ENCODE peak calls at places on chromosomes 11 and 22, in four cellular contexts. B is CD4-positive, alpha-beta memory T cell; S is PC-3; F is Karpas-422. I is an unnamed sample.

GRCh38 chr22:38315801-38316339 is 1.4 kb downstream of the CSNK1E start:
- DNase-seq in B (no peak), S (no peak), F (peak; percentile 64), I (no peak)

GRCh38 chr11:93054881-93055280 is 85.4 kb downstream of the MTNR1B start:
- DNase-seq in B (no peak), S (peak; percentile 94), F (no peak), I (no peak)

GRCh38 chr11:70423523-70424505 is 25.5 kb downstream of the CTTN start:
- DNase-seq in B (no peak), S (peak; percentile 62), F (no peak), I (no peak)

GRCh38 chr11:116976941-116977570 is 121.2 kb downstream of the SIK3 start:
- DNase-seq in B (no peak), S (no peak), F (no peak), I (no peak)

GRCh38 chr11:18972336-18972735 is 33.1 kb upstream of the MRGPRX1 start:
- DNase-seq in B (no peak), S (no peak), F (no peak), I (no peak)

GRCh38 chr11:134576286-134576685 is 164.2 kb upstream of the B3GAT1 start:
- DNase-seq in B (no peak), S (no peak), F (no peak), I (no peak)

GRCh38 chr11:126452256-126452655 is 96.8 kb downstream of the ST3GAL4 start:
- DNase-seq in B (no peak), S (no peak), F (no peak), I (no peak)

GRCh38 chr11:117629146-117629545 is 167.9 kb downstream of the DSCAML1 start:
- DNase-seq in B (no peak), S (no peak), F (no peak), I (no peak)

GRCh38 chr22:35534091-35534490 is 6.5 kb upstream of the RASD2 start:
- DNase-seq in B (no peak), S (no peak), F (no peak), I (no peak)

GRCh38 chr11:63887600-63887999 is 29.4 kb downstream of the RCOR2 start:
- DNase-seq in B (no peak), S (no peak), F (no peak), I (no peak)

GRCh38 chr22:47835726-47836125 is 1073.3 kb downstream of the TBC1D22A start:
- DNase-seq in B (no peak), S (peak; percentile 95), F (no peak), I (no peak)

GRCh38 chr22:49600891-49601431 is 226.7 kb downstream of the BRD1 start:
- DNase-seq in B (no peak), S (no peak), F (no peak), I (no peak)

GRCh38 chr11:63549411-63549810 is 12.8 kb downstream of the PLAAT4 start:
- DNase-seq in B (no peak), S (no peak), F (no peak), I (no peak)

GRCh38 chr11:33453225-33453624 is 196.0 kb downstream of the HIPK3 start:
- DNase-seq in B (no peak), S (no peak), F (no peak), I (no peak)

GRCh38 chr11:1939006-1939626 is 8.0 kb upstream of the MRPL23 start:
- DNase-seq in B (peak; percentile 8), S (no peak), F (no peak), I (no peak)

GRCh38 chr11:73965076-73965763 is 14.4 kb downstream of the DNAJB13 start:
- DNase-seq in B (no peak), S (peak; percentile 58), F (no peak), I (no peak)

GRCh38 chr22:49402169-49402568 is 425.5 kb downstream of the BRD1 start:
- DNase-seq in B (no peak), S (no peak), F (no peak), I (no peak)

GRCh38 chr11:63537293-63538101 is 889 bp downstream of the PLAAT4 start:
- DNase-seq in B (no peak), S (no peak), F (no peak), I (no peak)

GRCh38 chr11:92180226-92180625 is 44.4 kb upstream of the FAT3 start:
- DNase-seq in B (no peak), S (no peak), F (no peak), I (no peak)

GRCh38 chr11:102306817-102307814 is 10.2 kb upstream of the BIRC3 start:
- DNase-seq in B (peak; percentile 87), S (no peak), F (peak; percentile 58), I (no peak)

GRCh38 chr11:70108250-70108649 is 30.1 kb downstream of the ANO1 start:
- DNase-seq in B (no peak), S (no peak), F (no peak), I (no peak)

DNA sequence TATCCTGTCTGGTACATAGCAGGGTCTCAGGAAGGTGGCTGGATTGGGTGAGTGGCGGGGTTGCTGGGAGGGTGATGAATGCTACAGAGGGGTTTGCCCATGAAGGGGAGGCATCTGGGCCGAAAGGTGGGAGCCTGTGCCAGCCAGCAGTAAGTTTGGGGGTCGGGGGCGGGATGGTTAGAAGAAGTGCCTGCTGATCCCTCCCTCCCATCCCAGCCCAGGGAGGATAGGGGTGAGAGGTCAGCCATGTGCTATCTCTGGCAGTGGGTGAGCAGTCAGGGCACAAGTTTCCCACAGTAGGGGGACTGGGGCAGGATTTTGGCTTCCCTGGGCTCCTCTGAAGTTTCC is 2.9 kb downstream of the CD82 start:
- DNase-seq in B (peak; percentile 48), S (no peak), F (no peak), I (no peak)
- H3K4me1 ChIP-seq in B (peaks cover 74% of the 10 kb centered on the region), S (peaks cover 21% of the 10 kb centered on the region), F (peaks cover 47% of the 10 kb centered on the region), I (peaks cover 38% of the 10 kb centered on the region)

DNA sequence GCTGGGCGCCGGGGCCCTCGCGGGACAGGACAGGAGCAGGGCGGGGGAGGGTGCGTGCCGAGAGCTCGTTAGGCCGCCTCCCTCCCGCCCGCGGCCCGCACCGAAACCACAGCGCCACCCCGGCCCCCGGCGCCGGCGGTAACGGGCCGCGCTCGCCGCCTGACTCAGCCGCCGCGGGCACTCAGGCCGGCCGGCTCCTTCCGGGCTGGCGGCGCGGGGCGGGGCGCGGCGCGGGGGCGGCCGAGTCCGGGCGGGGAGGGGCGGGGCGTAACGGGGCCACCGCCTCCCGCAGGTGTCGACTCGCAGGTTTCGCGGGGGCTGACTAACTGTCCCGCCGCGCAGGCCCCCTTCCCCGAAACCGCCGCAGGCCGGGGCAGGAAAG is at the start of gene AP5B1:
- DNase-seq in B (peak; percentile 77), S (peak; percentile 85), F (peak; percentile 82), I (no peak)
- H3K4me1 ChIP-seq in B (peaks cover 25% of the 10 kb centered on the region), S (peaks cover 25% of the 10 kb centered on the region), F (peaks cover 7% of the 10 kb centered on the region), I (peaks cover 13% of the 10 kb centered on the region)

DNA sequence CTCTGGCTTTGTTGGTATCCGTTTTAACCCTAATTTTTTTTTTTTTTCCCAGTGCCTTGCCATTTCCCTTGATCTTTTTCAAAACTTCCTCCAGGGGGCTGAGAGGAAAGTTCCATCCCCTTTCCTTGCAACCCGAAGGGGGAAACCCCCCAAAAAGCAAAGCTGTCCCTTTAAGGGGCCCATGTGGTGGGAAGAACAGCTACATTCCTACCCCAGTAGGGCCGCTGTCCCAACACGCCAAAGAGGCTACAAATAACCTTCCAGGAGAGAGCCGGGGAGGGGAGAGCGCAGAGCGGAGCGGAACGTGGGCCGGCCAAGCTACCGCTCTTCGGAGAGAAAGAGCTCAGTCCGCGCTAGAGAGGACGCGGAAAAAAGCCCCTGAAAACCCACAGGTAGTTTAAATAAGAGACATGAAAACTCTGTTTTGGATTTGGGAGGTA is 1.7 kb downstream of the LRP4 start:
- DNase-seq in B (no peak), S (no peak), F (no peak), I (peak; percentile 69)
- H3K4me1 ChIP-seq in B (peaks cover 25% of the 10 kb centered on the region), S (peaks cover 17% of the 10 kb centered on the region), F (peaks cover 59% of the 10 kb centered on the region), I (peaks cover 17% of the 10 kb centered on the region)

DNA sequence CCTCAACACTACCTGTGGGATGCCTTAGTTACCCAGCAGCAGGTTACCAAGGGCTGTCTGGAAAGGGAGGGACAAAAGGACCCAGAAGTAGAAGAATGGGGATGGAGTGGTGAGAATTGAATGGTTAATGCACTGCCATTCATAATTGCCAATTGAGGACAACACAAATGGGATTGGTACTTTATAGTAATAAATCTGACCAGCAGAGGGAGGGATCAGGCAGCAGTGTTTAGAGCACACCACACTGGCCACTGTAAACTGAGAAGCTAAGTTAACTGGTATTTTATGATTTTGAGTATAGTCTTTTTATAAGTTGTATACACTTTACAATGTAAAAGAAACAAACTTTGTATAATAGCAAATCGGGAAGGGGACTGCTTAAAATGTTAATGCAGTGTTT is 10.7 kb downstream of the TBRG1 start:
- DNase-seq in B (no peak), S (peak; percentile 52), F (no peak), I (no peak)
- H3K4me1 ChIP-seq in B (no peaks in the 10 kb centered on the region), S (no peaks in the 10 kb centered on the region), F (no peaks in the 10 kb centered on the region), I (no peaks in the 10 kb centered on the region)

GRCh38 chr11:3950996-3951662 is 95.7 kb downstream of the STIM1 start:
- DNase-seq in B (peak; percentile 40), S (no peak), F (no peak), I (peak; percentile 57)
- H3K4me1 ChIP-seq in B (peaks cover 98% of the 10 kb centered on the region), S (peaks cover 32% of the 10 kb centered on the region), F (peaks cover 7% of the 10 kb centered on the region), I (no peaks in the 10 kb centered on the region)

DNA sequence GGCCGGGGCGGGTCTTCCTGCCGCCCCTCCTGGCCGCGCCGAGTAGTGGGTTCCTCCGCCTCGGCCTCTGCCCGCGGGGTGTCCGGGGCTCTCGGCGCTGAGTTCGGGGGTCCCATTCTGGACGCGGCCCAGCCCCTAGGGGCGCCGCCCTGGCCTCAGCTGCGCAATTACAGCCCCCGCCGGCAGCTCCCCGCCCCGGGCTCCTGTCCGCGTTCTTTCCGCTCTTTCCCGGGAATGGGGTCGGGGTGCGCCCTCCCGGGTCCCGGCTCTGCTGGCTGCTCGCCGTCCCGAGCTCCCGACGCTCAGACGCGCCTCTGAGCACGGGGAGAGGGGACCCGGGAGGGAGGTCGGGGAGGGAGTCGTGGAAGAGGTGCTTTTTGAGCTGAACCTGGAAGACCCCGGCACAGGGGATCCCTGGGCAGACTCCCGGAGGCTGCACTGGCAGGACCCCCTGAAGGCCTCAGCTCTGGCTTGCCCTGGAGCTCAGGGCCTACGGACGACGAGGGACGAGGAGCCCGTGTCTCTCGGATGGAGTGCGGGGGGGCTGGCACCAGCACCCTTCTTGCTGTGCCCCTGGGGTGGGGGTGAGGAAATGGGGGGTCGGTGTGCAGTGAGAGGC is 543 bp downstream of the TSPAN4 start:
- DNase-seq in B (no peak), S (no peak), F (no peak), I (no peak)
- H3K4me1 ChIP-seq in B (peaks cover 31% of the 10 kb centered on the region), S (peaks cover 46% of the 10 kb centered on the region), F (peaks cover 24% of the 10 kb centered on the region), I (peaks cover 52% of the 10 kb centered on the region)

DNA sequence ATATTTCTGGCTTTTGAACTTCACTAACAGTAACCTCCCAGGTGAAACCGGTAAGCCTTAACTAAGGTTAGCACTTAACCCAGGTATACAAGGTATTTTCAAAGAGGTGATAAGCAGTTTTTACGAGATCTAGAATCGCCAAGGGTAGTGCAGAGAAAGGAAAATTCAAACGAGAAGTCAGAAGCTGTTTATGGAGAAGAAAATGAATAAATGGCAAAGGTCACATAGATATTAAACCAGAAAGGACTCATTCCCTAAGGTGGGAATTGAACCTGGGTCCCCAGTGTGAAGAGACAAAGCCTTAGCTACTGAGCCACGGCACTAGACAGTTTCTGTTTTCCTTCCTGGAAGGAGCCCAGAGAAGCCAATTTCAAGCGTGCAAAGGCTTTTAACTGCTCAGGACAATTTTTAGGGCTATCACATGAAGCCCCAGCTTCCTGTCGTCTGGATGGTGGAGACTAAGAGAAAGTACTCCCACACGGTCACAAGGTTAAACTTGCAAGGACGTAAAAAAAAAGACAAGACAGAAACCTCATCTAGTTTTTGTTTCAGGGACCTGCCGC is 5.7 kb upstream of the C1QTNF6 start:
- DNase-seq in B (peak; percentile 63), S (no peak), F (no peak), I (no peak)
- H3K4me1 ChIP-seq in B (peaks cover 51% of the 10 kb centered on the region), S (peaks cover 64% of the 10 kb centered on the region), F (peaks cover 9% of the 10 kb centered on the region), I (peaks cover 16% of the 10 kb centered on the region)